ENCODE peak calls at places on chromosomes 7 and 10, in seven cellular contexts. F is stomach, V is SK-N-DZ, X is A172, N is Kasumi-1, U is AG08395, D is neuronal stem cell. R is an unnamed sample.

GRCh38 chr7:154559454-154559853 is 443.5 kb downstream of the PAXIP1 start:
- DNase-seq in F (no peak), V (no peak), X (no peak), N (no peak), U (no peak), D (no peak), R (no peak)

GRCh38 chr10:102758226-102758932 is 14.6 kb downstream of the WBP1L start:
- DNase-seq in F (no peak), V (peak; percentile 52), X (no peak), N (peak; percentile 33), U (no peak), D (no peak), R (peak; percentile 79)

GRCh38 chr7:93910076-93910994 is 4.0 kb downstream of the GNGT1 start:
- DNase-seq in F (no peak), V (no peak), X (peak; percentile 70), N (no peak), U (peak; percentile 29), D (no peak), R (no peak)

GRCh38 chr10:95341716-95342130 is 50.9 kb upstream of the PDLIM1 start:
- DNase-seq in F (no peak), V (no peak), X (peak; percentile 30), N (no peak), U (peak; percentile 64), D (no peak), R (no peak)

GRCh38 chr10:49634053-49634660 is 20.3 kb downstream of the CHAT start:
- DNase-seq in F (no peak), V (no peak), X (no peak), N (no peak), U (no peak), D (no peak), R (peak; percentile 52)

GRCh38 chr7:156578978-156579430 is 61.6 kb upstream of the RNF32 start:
- DNase-seq in F (no peak), V (no peak), X (no peak), N (no peak), U (no peak), D (no peak), R (no peak)

GRCh38 chr10:92241158-92241500 is 49.7 kb downstream of the CPEB3 start:
- DNase-seq in F (no peak), V (peak; percentile 49), X (no peak), N (no peak), U (peak; percentile 5), D (peak; percentile 44), R (no peak)

GRCh38 chr7:125423444-125424155 is 494.0 kb upstream of the POT1 start:
- DNase-seq in F (no peak), V (no peak), X (peak; percentile 46), N (peak; percentile 51), U (no peak), D (no peak), R (no peak)

GRCh38 chr10:78688945-78689935 is 379.5 kb upstream of the ZMIZ1 start:
- DNase-seq in F (no peak), V (peak; percentile 76), X (no peak), N (no peak), U (peak; percentile 61), D (no peak), R (peak; percentile 52)

GRCh38 chr7:45890902-45891461 is 2.7 kb downstream of the IGFBP1 start:
- DNase-seq in F (no peak), V (peak; percentile 44), X (peak; percentile 57), N (peak; percentile 73), U (peak; percentile 58), D (peak; percentile 42), R (no peak)

GRCh38 chr7:4631664-4632171 is 50.4 kb upstream of the FOXK1 start:
- DNase-seq in F (peak; percentile 73), V (peak; percentile 90), X (peak; percentile 97), N (no peak), U (peak; percentile 96), D (peak; percentile 65), R (peak; percentile 91)

GRCh38 chr10:34024708-34025425 is 690.4 kb upstream of the NRP1 start:
- DNase-seq in F (no peak), V (no peak), X (peak; percentile 18), N (no peak), U (no peak), D (no peak), R (no peak)

GRCh38 chr7:90999989-91000979 is 263.9 kb upstream of the FZD1 start:
- DNase-seq in F (no peak), V (no peak), X (peak; percentile 36), N (no peak), U (peak; percentile 39), D (no peak), R (no peak)

GRCh38 chr10:132122097-132122861 is 56.5 kb downstream of the JAKMIP3 start:
- DNase-seq in F (no peak), V (no peak), X (no peak), N (no peak), U (no peak), D (no peak), R (no peak)

GRCh38 chr7:127895814-127896280 is 135.4 kb downstream of the LRRC4 start:
- DNase-seq in F (no peak), V (no peak), X (no peak), N (no peak), U (no peak), D (no peak), R (no peak)

GRCh38 chr10:116270691-116271592 is 2.1 kb downstream of the GFRA1 start:
- DNase-seq in F (no peak), V (no peak), X (no peak), N (no peak), U (no peak), D (peak; percentile 40), R (no peak)

GRCh38 chr7:42940985-42941847 is 9.0 kb downstream of the MRPL32 start:
- DNase-seq in F (peak; percentile 81), V (peak; percentile 87), X (peak; percentile 84), N (peak; percentile 89), U (peak; percentile 73), D (peak; percentile 77), R (peak; percentile 87)

GRCh38 chr10:99521474-99522077 is 11.2 kb upstream of the NKX2-3 start:
- DNase-seq in F (no peak), V (no peak), X (no peak), N (no peak), U (no peak), D (no peak), R (peak; percentile 81)

GRCh38 chr7:131681961-131682360 is 125.5 kb upstream of the PODXL start:
- DNase-seq in F (no peak), V (no peak), X (no peak), N (no peak), U (no peak), D (no peak), R (no peak)

GRCh38 chr7:4416436-4417092 is 265.5 kb upstream of the FOXK1 start:
- DNase-seq in F (peak; percentile 41), V (peak; percentile 80), X (peak; percentile 12), N (no peak), U (no peak), D (no peak), R (no peak)

GRCh38 chr10:44056947-44057811 is 327.7 kb downstream of the CXCL12 start:
- DNase-seq in F (no peak), V (no peak), X (no peak), N (no peak), U (no peak), D (no peak), R (no peak)

GRCh38 chr10:78290131-78290750 is 256.6 kb downstream of the RPS24 start:
- DNase-seq in F (no peak), V (peak; percentile 74), X (peak; percentile 23), N (no peak), U (no peak), D (no peak), R (peak; percentile 80)

GRCh38 chr7:136677456-136678365 is 190.7 kb upstream of the CHRM2 start:
- DNase-seq in F (no peak), V (no peak), X (peak; percentile 51), N (peak; percentile 80), U (peak; percentile 22), D (no peak), R (peak; percentile 90)

GRCh38 chr7:6529643-6530042 is 21.6 kb downstream of the GRID2IP start:
- DNase-seq in F (no peak), V (no peak), X (no peak), N (no peak), U (no peak), D (no peak), R (no peak)

R was measured in islet precursor cell.